ENCODE peak calls at places on chromosomes 12 and 14, in six cellular contexts. P, B, A, U, S and I are unnamed samples.

GRCh38 chr14:31360919-31361662 is 59.3 kb downstream of the HEATR5A start:
- DNase-seq in P (no peak), B (no peak), A (peak; percentile 31), U (no peak), S (no peak), I (peak; percentile 67)

GRCh38 chr14:88129306-88130056 is 124.5 kb downstream of the GPR65 start:
- DNase-seq in P (no peak), B (no peak), A (peak; percentile 49), U (no peak), S (no peak), I (peak; percentile 97)

GRCh38 chr14:79278798-79279644 is 932.3 kb downstream of the DIO2 start:
- DNase-seq in P (no peak), B (peak; percentile 82), A (peak; percentile 6), U (no peak), S (no peak), I (peak; percentile 80)

GRCh38 chr12:52720487-52720886 is 17.2 kb upstream of the KRT77 start:
- DNase-seq in P (no peak), B (no peak), A (no peak), U (no peak), S (no peak), I (peak; percentile 6)

GRCh38 chr12:42684171-42685071 is 94.9 kb upstream of the PRICKLE1 start:
- DNase-seq in P (no peak), B (no peak), A (no peak), U (no peak), S (no peak), I (peak; percentile 81)

GRCh38 chr14:75293920-75294648 is 15.5 kb downstream of the FOS start:
- DNase-seq in P (peak; percentile 92), B (peak; percentile 94), A (peak; percentile 83), U (peak; percentile 91), S (peak; percentile 95), I (peak; percentile 93)

GRCh38 chr12:91178139-91178561 is 4.5 kb downstream of the DCN start:
- DNase-seq in P (no peak), B (peak; percentile 54), A (peak; percentile 40), U (no peak), S (peak; percentile 31), I (peak; percentile 69)

GRCh38 chr14:71286126-71286525 is 378.9 kb downstream of the PCNX1 start:
- DNase-seq in P (no peak), B (no peak), A (no peak), U (no peak), S (no peak), I (no peak)

GRCh38 chr12:62466018-62466595 is 519 bp upstream of the MON2 start:
- DNase-seq in P (no peak), B (no peak), A (no peak), U (peak; percentile 9), S (no peak), I (peak; percentile 41)

GRCh38 chr14:72745546-72745945 is 148.4 kb downstream of the DPF3 start:
- DNase-seq in P (no peak), B (no peak), A (peak; percentile 73), U (no peak), S (peak; percentile 41), I (peak; percentile 93)

GRCh38 chr14:31880935-31881334 is 196.2 kb upstream of the ARHGAP5 start:
- DNase-seq in P (no peak), B (peak; percentile 39), A (peak; percentile 78), U (no peak), S (peak; percentile 43), I (peak; percentile 92)

GRCh38 chr12:89770391-89770790 is 61.8 kb upstream of the ATP2B1 start:
- DNase-seq in P (no peak), B (no peak), A (no peak), U (no peak), S (no peak), I (no peak)

GRCh38 chr14:80146941-80147340 is 64.4 kb downstream of the DIO2 start:
- DNase-seq in P (no peak), B (no peak), A (no peak), U (no peak), S (no peak), I (no peak)

GRCh38 chr14:76754586-76754985 is 6.7 kb upstream of the VASH1 start:
- DNase-seq in P (no peak), B (no peak), A (no peak), U (no peak), S (no peak), I (no peak)

GRCh38 chr12:54641089-54641488 is 6.4 kb upstream of the LACRT start:
- DNase-seq in P (no peak), B (no peak), A (no peak), U (no peak), S (no peak), I (no peak)

GRCh38 chr14:88667555-88668273 is 104.9 kb downstream of the ZC3H14 start:
- DNase-seq in P (peak; percentile 25), B (peak; percentile 70), A (peak; percentile 26), U (peak; percentile 15), S (peak; percentile 62), I (peak; percentile 80)

GRCh38 chr14:105075364-105076295 is 10.4 kb upstream of the GPR132 start:
- DNase-seq in P (no peak), B (no peak), A (no peak), U (no peak), S (no peak), I (no peak)

GRCh38 chr14:34223302-34224150 is 238.5 kb downstream of the SPTSSA start:
- DNase-seq in P (no peak), B (no peak), A (no peak), U (no peak), S (no peak), I (no peak)

GRCh38 chr14:52227559-52228222 is 39.8 kb upstream of the PTGDR start:
- DNase-seq in P (no peak), B (no peak), A (no peak), U (no peak), S (no peak), I (no peak)

GRCh38 chr12:120489018-120489417 is 6.9 kb upstream of the DYNLL1 start:
- DNase-seq in P (no peak), B (no peak), A (no peak), U (no peak), S (no peak), I (peak; percentile 60)

GRCh38 chr14:96698846-96699543 is 98.2 kb upstream of the VRK1 start:
- DNase-seq in P (no peak), B (no peak), A (no peak), U (no peak), S (no peak), I (no peak)

GRCh38 chr14:36091096-36091495 is 85.4 kb downstream of the PTCSC3 start:
- DNase-seq in P (no peak), B (peak; percentile 98), A (peak; percentile 89), U (no peak), S (peak; percentile 72), I (peak; percentile 96)

GRCh38 chr12:85005615-85006014 is 30.5 kb downstream of the TSPAN19 start:
- DNase-seq in P (no peak), B (no peak), A (no peak), U (no peak), S (no peak), I (no peak)

GRCh38 chr12:54276368-54276767 is 3.6 kb downstream of the CBX5 start:
- DNase-seq in P (no peak), B (no peak), A (no peak), U (no peak), S (no peak), I (no peak)

GRCh38 chr12:113862570-113863454 is 103.3 kb downstream of the RBM19 start:
- DNase-seq in P (no peak), B (peak; percentile 95), A (peak; percentile 26), U (no peak), S (peak; percentile 41), I (peak; percentile 67)

GRCh38 chr12:49491823-49492222 is 47.0 kb upstream of the KCNH3 start:
- DNase-seq in P (no peak), B (no peak), A (no peak), U (no peak), S (no peak), I (no peak)